ENCODE peak calls at places on chromosomes 1 and 21, in eight cellular contexts. R is cardiac muscle cell; Y is Kasumi-1; Z is HuH-7; V is activated naive CD4-positive, alpha-beta T cell treated with Interleukin-2 at 50 U/mL for 16 hours; H is colonic mucosa; E is HCEC 1CT; X is CD8-positive, alpha-beta memory T cell. Q is an unnamed sample.

GRCh38 chr1:155968670-155969069 is 9.7 kb downstream of the ARHGEF2 start:
- DNase-seq in R (peak), Y (no peak), Z (no peak), V (no peak), H (no peak), E (no peak), X (no peak), Q (no peak)

GRCh38 chr1:20100632-20101355 is 18.5 kb downstream of the PLA2G2D start:
- DNase-seq in R (peak), Y (peak), Z (peak), V (peak), H (peak), E (peak), X (no peak), Q (peak)

GRCh38 chr1:117582341-117582902 is 23.4 kb upstream of the TENT5C start:
- DNase-seq in R (no peak), Y (no peak), Z (no peak), V (no peak), H (no peak), E (no peak), X (no peak), Q (no peak)

GRCh38 chr1:39395357-39395831 is 96.0 kb upstream of the BMP8A start:
- DNase-seq in R (peak), Y (peak), Z (no peak), V (no peak), H (peak), E (peak), X (no peak), Q (no peak)

GRCh38 chr21:29586696-29587095 is 288.0 kb downstream of the BACH1 start:
- DNase-seq in R (no peak), Y (no peak), Z (no peak), V (no peak), H (no peak), E (no peak), X (no peak), Q (no peak)

GRCh38 chr1:192463661-192464060 is 111.9 kb upstream of the RGS1 start:
- DNase-seq in R (no peak), Y (peak), Z (no peak), V (no peak), H (no peak), E (no peak), X (no peak), Q (no peak)

GRCh38 chr1:183106166-183106565 is 79.9 kb upstream of the LAMC2 start:
- DNase-seq in R (no peak), Y (no peak), Z (no peak), V (no peak), H (no peak), E (no peak), X (no peak), Q (no peak)

GRCh38 chr1:2559509-2560298 is 3.5 kb downstream of the TNFRSF14 start:
- DNase-seq in R (no peak), Y (no peak), Z (no peak), V (no peak), H (no peak), E (no peak), X (no peak), Q (no peak)

Q was measured in transverse colon.